ENCODE peak calls at places on chromosomes 3 and 15, in eight cellular contexts. T is PC-3, B is GM23248, K is HCT116, E is GM23338, I is OCI-LY7, C is Karpas-422, P is hepatocyte. S is an unnamed sample. For H3K9me2, the result is how much of the 10 kb centered on the place peaks cover.

GRCh38 chr3:186241910-186242821 is 119.9 kb downstream of the DGKG start:
- DNase-seq in T (peak), B (peak), K (peak), E (peak), I (peak), C (peak), P (peak), S (peak)

GRCh38 chr3:14947105-14947885 is at the start of gene NR2C2:
- DNase-seq in T (peak), B (peak), K (peak), E (peak), I (peak), C (peak), P (peak), S (peak)

GRCh38 chr15:89496155-89497098 is at the start of gene RHCG:
- DNase-seq in T (no peak), B (peak), K (no peak), E (peak), I (no peak), C (no peak), P (peak), S (peak)

GRCh38 chr15:49675051-49675450 is 54.2 kb downstream of the DTWD1 start:
- DNase-seq in T (peak), B (peak), K (no peak), E (peak), I (no peak), C (no peak), P (no peak), S (no peak)

GRCh38 chr15:94887406-94887805 is 656.0 kb downstream of the MCTP2 start:
- DNase-seq in T (no peak), B (no peak), K (no peak), E (no peak), I (no peak), C (no peak), P (no peak), S (no peak)

GRCh38 chr3:131008326-131008725 is 18.3 kb downstream of the ASTE1 start:
- DNase-seq in T (no peak), B (no peak), K (no peak), E (no peak), I (no peak), C (no peak), P (no peak), S (no peak)

GRCh38 chr3:49534581-49535495 is 19.4 kb upstream of the BSN start:
- DNase-seq in T (no peak), B (no peak), K (no peak), E (peak), I (no peak), C (peak), P (peak), S (no peak)

GRCh38 chr3:97970131-97970530 is 2.1 kb downstream of the RIOX2 start:
- DNase-seq in T (no peak), B (peak), K (no peak), E (no peak), I (no peak), C (no peak), P (no peak), S (no peak)

GRCh38 chr3:177703788-177704187 is 506.5 kb upstream of the TBL1XR1 start:
- DNase-seq in T (peak), B (peak), K (no peak), E (no peak), I (no peak), C (no peak), P (no peak), S (no peak)

GRCh38 chr3:169846458-169847193 is 23.1 kb downstream of the LRRC31 start:
- DNase-seq in T (peak), B (peak), K (peak), E (no peak), I (no peak), C (no peak), P (no peak), S (no peak)

GRCh38 chr15:67783303-67783702 is 42.0 kb upstream of the SKOR1 start:
- DNase-seq in T (no peak), B (no peak), K (no peak), E (no peak), I (peak), C (peak), P (no peak), S (peak)

GRCh38 chr3:61252836-61253235 is 1.6 kb upstream of the FHIT start:
- DNase-seq in T (no peak), B (no peak), K (no peak), E (no peak), I (no peak), C (no peak), P (no peak), S (peak)

GRCh38 chr15:57505056-57505713 is 86.5 kb upstream of the MYZAP start:
- DNase-seq in T (peak), B (peak), K (no peak), E (no peak), I (no peak), C (no peak), P (no peak), S (no peak)

GRCh38 chr3:30871720-30872119 is 22.7 kb downstream of the GADL1 start:
- DNase-seq in T (no peak), B (no peak), K (no peak), E (no peak), I (no peak), C (no peak), P (no peak), S (no peak)

GRCh38 chr3:182964179-182964578 is 16.2 kb downstream of the DCUN1D1 start:
- DNase-seq in T (no peak), B (no peak), K (no peak), E (no peak), I (no peak), C (no peak), P (no peak), S (no peak)

GRCh38 chr3:154040283-154040682 is 80.9 kb upstream of the ARHGEF26 start:
- DNase-seq in T (peak), B (peak), K (peak), E (no peak), I (peak), C (peak), P (peak), S (peak)

GRCh38 chr15:32983679-32984078 is 210.8 kb downstream of the FMN1 start:
- DNase-seq in T (no peak), B (no peak), K (no peak), E (no peak), I (no peak), C (no peak), P (no peak), S (no peak)

GRCh38 chr3:188631291-188632010 is 477.5 kb downstream of the LPP start:
- DNase-seq in T (peak), B (peak), K (no peak), E (no peak), I (no peak), C (no peak), P (no peak), S (no peak)

GRCh38 chr3:38119248-38119544 is 17.7 kb downstream of the ACAA1 start:
- DNase-seq in T (no peak), B (no peak), K (no peak), E (no peak), I (no peak), C (no peak), P (no peak), S (no peak)

GRCh38 chr3:25396251-25396650 is 31.8 kb upstream of the RARB start:
- DNase-seq in T (no peak), B (no peak), K (no peak), E (no peak), I (no peak), C (no peak), P (no peak), S (no peak)

GRCh38 chr15:66894986-66895780 is 170.2 kb upstream of the SMAD3 start:
- DNase-seq in T (no peak), B (peak), K (no peak), E (no peak), I (no peak), C (no peak), P (no peak), S (no peak)

GRCh38 chr3:20405731-20406130 is 219.7 kb upstream of the SGO1 start:
- DNase-seq in T (no peak), B (peak), K (no peak), E (no peak), I (no peak), C (peak), P (peak), S (no peak)

GRCh38 chr15:101063212-101063611 is 144.1 kb downstream of the LRRK1 start:
- DNase-seq in T (no peak), B (no peak), K (no peak), E (no peak), I (no peak), C (no peak), P (no peak), S (no peak)

GRCh38 chr15:31235298-31236183 is 91.1 kb upstream of the KLF13 start:
- DNase-seq in T (no peak), B (peak), K (no peak), E (no peak), I (peak), C (peak), P (peak), S (no peak)

GRCh38 chr3:45153658-45154437 is 7.7 kb upstream of the CDCP1 start:
- DNase-seq in T (no peak), B (peak), K (no peak), E (no peak), I (no peak), C (peak), P (no peak), S (no peak)

GRCh38 chr3:71101581-71101980 is 481.9 kb downstream of the FOXP1 start:
- DNase-seq in T (no peak), B (peak), K (no peak), E (no peak), I (no peak), C (no peak), P (no peak), S (no peak)

GRCh38 chr3:114756506-114757279 is 390.4 kb downstream of the ZBTB20 start:
- DNase-seq in T (no peak), B (peak), K (peak), E (no peak), I (no peak), C (no peak), P (no peak), S (no peak)

GRCh38 chr3:142445816-142446254 is 2.0 kb downstream of the XRN1 start:
- DNase-seq in T (peak), B (peak), K (no peak), E (no peak), I (peak), C (peak), P (peak), S (peak)

GRCh38 chr15:73990250-73991005 is 1.7 kb downstream of the STOML1 start:
- DNase-seq in T (no peak), B (no peak), K (no peak), E (no peak), I (no peak), C (no peak), P (no peak), S (no peak)

GRCh38 chr15:73988075-73988969 is 3.8 kb downstream of the STOML1 start:
- DNase-seq in T (peak), B (peak), K (no peak), E (no peak), I (no peak), C (no peak), P (no peak), S (no peak)

GRCh38 chr15:73987646-73988045 is 4.4 kb downstream of the STOML1 start:
- DNase-seq in T (no peak), B (no peak), K (no peak), E (no peak), I (no peak), C (no peak), P (no peak), S (no peak)

GRCh38 chr15:73991260-73991659 is 835 bp downstream of the STOML1 start:
- DNase-seq in T (no peak), B (peak), K (no peak), E (peak), I (no peak), C (no peak), P (peak), S (no peak)

GRCh38 chr15:73989001-73989798 is 2.9 kb downstream of the STOML1 start:
- DNase-seq in T (peak), B (peak), K (peak), E (no peak), I (no peak), C (no peak), P (peak), S (no peak)
- H3K9me2 ChIP-seq in T (under half), B (under half), K (under half), E (under half), I (under half), C (under half), P (under half), S (under half)

DNA sequence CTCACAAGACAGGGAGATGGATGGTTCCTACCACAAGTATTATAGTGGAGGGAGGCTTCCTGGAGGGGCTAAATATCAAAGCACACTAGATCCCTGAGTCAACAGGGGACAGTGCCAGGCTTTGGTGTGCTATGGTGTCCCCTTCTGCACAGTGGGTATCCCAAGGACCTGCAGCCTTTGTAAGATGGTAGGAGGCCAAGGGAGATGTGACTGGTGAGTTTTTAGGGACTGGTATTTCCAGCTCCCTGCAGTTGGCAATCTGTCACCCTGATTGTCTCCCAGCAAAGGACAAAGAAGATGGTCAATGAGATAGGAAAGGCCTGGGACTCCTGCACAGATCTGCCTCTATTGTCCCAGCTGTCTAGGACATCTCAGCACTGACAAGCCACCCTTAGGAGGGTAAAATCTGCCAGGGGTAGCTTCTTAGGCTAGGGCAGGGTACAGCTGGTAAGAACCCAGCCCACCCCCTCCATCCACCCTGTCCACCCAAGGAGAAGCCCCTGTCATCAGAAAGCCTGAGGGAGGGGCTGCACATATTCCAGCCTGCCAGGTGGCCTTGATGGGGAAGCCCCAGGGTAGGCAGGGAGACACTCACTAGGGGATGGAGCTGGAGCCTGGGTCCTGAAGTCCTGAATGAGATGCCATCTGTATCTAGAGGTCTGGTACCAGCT is 623 bp downstream of the CYP1A1 start:
- DNase-seq in T (no peak), B (no peak), K (no peak), E (no peak), I (no peak), C (no peak), P (no peak), S (no peak)
- H3K27ac ChIP-seq in T (no peak), B (no peak), K (peak), E (no peak), I (no peak), C (no peak), P (peak), S (no peak)

GRCh38 chr3:127824151-127824825 is 2.0 kb upstream of the MGLL start:
- DNase-seq in T (no peak), B (no peak), K (no peak), E (no peak), I (no peak), C (no peak), P (no peak), S (no peak)

GRCh38 chr3:127822166-127822835 is at the start of gene MGLL:
- DNase-seq in T (peak), B (peak), K (no peak), E (peak), I (no peak), C (peak), P (peak), S (no peak)

GRCh38 chr3:127822836-127823589 is 698 bp upstream of the MGLL start:
- DNase-seq in T (peak), B (peak), K (no peak), E (peak), I (no peak), C (peak), P (peak), S (no peak)

GRCh38 chr3:127825764-127826163 is 3.4 kb upstream of the MGLL start:
- DNase-seq in T (no peak), B (peak), K (no peak), E (no peak), I (no peak), C (no peak), P (no peak), S (no peak)

GRCh38 chr3:127823590-127823857 is 1.2 kb upstream of the MGLL start:
- DNase-seq in T (no peak), B (no peak), K (no peak), E (no peak), I (no peak), C (no peak), P (no peak), S (no peak)
- H3K9me2 ChIP-seq in T (under half), B (under half), K (under half), E (under half), I (under half), C (under half), P (under half), S (under half)

GRCh38 chr15:80979538-80980200 is 9.9 kb downstream of the MESD start:
- DNase-seq in T (no peak), B (no peak), K (no peak), E (no peak), I (no peak), C (peak), P (no peak), S (no peak)
- H3K27ac ChIP-seq in T (no peak), B (no peak), K (no peak), E (peak), I (peak), C (no peak), P (no peak), S (no peak)

DNA sequence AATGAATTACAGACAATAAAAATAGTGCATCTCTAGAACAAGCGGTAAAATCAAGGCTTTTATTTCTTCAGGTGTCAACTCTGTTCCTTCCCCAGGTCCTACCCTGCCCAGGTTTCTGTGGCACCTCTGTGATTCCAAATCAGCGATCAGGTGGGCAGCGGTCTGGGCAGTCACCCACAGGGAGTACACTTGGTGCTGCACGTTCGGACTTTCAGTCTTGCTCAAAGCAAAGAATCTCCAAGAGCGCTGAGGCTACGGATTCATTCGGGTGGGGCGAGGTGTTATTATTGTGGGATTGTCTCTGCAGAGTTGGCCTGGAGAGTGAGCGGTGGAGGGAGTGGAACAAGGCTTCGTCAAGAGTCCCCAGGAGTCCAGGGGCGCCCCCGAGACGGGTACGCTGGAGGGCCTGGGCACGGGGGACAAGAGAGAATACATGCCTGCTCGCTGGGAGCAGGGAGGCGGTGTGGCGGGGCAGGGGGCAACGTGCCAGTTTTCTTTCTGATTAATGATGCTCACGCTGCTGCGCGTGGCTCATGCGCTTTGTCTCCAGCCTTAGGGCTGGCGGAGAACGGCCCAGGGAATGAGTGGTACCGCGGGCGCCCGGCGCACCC is 580 bp upstream of the ARPP21 start:
- DNase-seq in T (no peak), B (no peak), K (no peak), E (peak), I (no peak), C (no peak), P (no peak), S (no peak)
- H3K9me2 ChIP-seq in T (under half), B (under half), K (under half), E (under half), I (under half), C (under half), P (under half), S (under half)

S was measured in MM.1S.